ENCODE peak calls at places on chromosome 1, in six cellular contexts. One of them, this sample, is unnamed.

GRCh38 chr1:55071477-55071876 is 32.1 kb downstream of the PCSK9 start:
- DNase-seq in IMR-90: peak
- DNase-seq in trophoblast cell: peak
- DNase-seq in neuronal stem cell: peak
- DNase-seq in H9: peak
- DNase-seq in H1: no peak
- DNase-seq in this sample: peak

GRCh38 chr1:209648931-209649776 is 3.1 kb downstream of the LAMB3 start:
- DNase-seq in neuronal stem cell: no peak
- DNase-seq in H1: no peak
- DNase-seq in trophoblast cell: peak
- DNase-seq in H9: no peak
- DNase-seq in IMR-90: peak
- DNase-seq in this sample: peak

GRCh38 chr1:84847253-84848247 is 45.5 kb downstream of the LPAR3 start:
- DNase-seq in H9: no peak
- DNase-seq in H1: no peak
- DNase-seq in IMR-90: peak
- DNase-seq in trophoblast cell: peak
- DNase-seq in neuronal stem cell: no peak
- DNase-seq in this sample: peak

GRCh38 chr1:30232288-30232899 is 491.0 kb downstream of the MATN1 start:
- DNase-seq in IMR-90: no peak
- DNase-seq in H1: peak
- DNase-seq in trophoblast cell: peak
- DNase-seq in neuronal stem cell: no peak
- DNase-seq in H9: peak
- DNase-seq in this sample: no peak

GRCh38 chr1:84433253-84434080 is 35.2 kb downstream of the DNASE2B start:
- DNase-seq in H1: no peak
- DNase-seq in IMR-90: peak
- DNase-seq in H9: peak
- DNase-seq in trophoblast cell: peak
- DNase-seq in neuronal stem cell: peak
- DNase-seq in this sample: peak

GRCh38 chr1:2431095-2431494 is 18.7 kb upstream of the PEX10 start:
- DNase-seq in H1: no peak
- DNase-seq in neuronal stem cell: no peak
- DNase-seq in trophoblast cell: no peak
- DNase-seq in H9: no peak
- DNase-seq in IMR-90: no peak
- DNase-seq in this sample: no peak

GRCh38 chr1:77589231-77589630 is 93.2 kb downstream of the ZZZ3 start:
- DNase-seq in trophoblast cell: no peak
- DNase-seq in H1: no peak
- DNase-seq in neuronal stem cell: no peak
- DNase-seq in IMR-90: no peak
- DNase-seq in H9: no peak
- DNase-seq in this sample: no peak

GRCh38 chr1:245458761-245459174 is 304.0 kb downstream of the KIF26B start:
- DNase-seq in IMR-90: peak
- DNase-seq in trophoblast cell: peak
- DNase-seq in H9: no peak
- DNase-seq in neuronal stem cell: no peak
- DNase-seq in H1: no peak
- DNase-seq in this sample: peak

GRCh38 chr1:197106869-197107268 is 39.6 kb downstream of the ASPM start:
- DNase-seq in H1: no peak
- DNase-seq in IMR-90: no peak
- DNase-seq in H9: no peak
- DNase-seq in neuronal stem cell: no peak
- DNase-seq in trophoblast cell: peak
- DNase-seq in this sample: no peak

GRCh38 chr1:153178922-153179321 is 24.3 kb upstream of the LELP1 start:
- DNase-seq in H1: no peak
- DNase-seq in neuronal stem cell: no peak
- DNase-seq in trophoblast cell: no peak
- DNase-seq in IMR-90: no peak
- DNase-seq in H9: no peak
- DNase-seq in this sample: no peak

GRCh38 chr1:206949208-206949607 is 2.9 kb upstream of the PIGR start:
- DNase-seq in neuronal stem cell: no peak
- DNase-seq in IMR-90: no peak
- DNase-seq in H9: no peak
- DNase-seq in H1: no peak
- DNase-seq in trophoblast cell: no peak
- DNase-seq in this sample: no peak

GRCh38 chr1:225977937-225978748 is 21.0 kb downstream of the SDE2 start:
- DNase-seq in H9: no peak
- DNase-seq in IMR-90: no peak
- DNase-seq in neuronal stem cell: no peak
- DNase-seq in trophoblast cell: no peak
- DNase-seq in H1: no peak
- DNase-seq in this sample: no peak

GRCh38 chr1:7460807-7461206 is 310.3 kb upstream of the VAMP3 start:
- DNase-seq in IMR-90: no peak
- DNase-seq in neuronal stem cell: no peak
- DNase-seq in trophoblast cell: no peak
- DNase-seq in H1: no peak
- DNase-seq in H9: peak
- DNase-seq in this sample: no peak

GRCh38 chr1:52678961-52679897 is 18.9 kb downstream of the COA7 start:
- DNase-seq in neuronal stem cell: no peak
- DNase-seq in H9: no peak
- DNase-seq in trophoblast cell: no peak
- DNase-seq in IMR-90: no peak
- DNase-seq in H1: no peak
- DNase-seq in this sample: no peak

GRCh38 chr1:43296207-43296606 is 4.6 kb upstream of the TIE1 start:
- DNase-seq in H9: no peak
- DNase-seq in trophoblast cell: peak
- DNase-seq in neuronal stem cell: no peak
- DNase-seq in H1: no peak
- DNase-seq in IMR-90: no peak
- DNase-seq in this sample: no peak

GRCh38 chr1:162310337-162310736 is 66.3 kb downstream of the SPATA46 start:
- DNase-seq in trophoblast cell: peak
- DNase-seq in H9: no peak
- DNase-seq in neuronal stem cell: no peak
- DNase-seq in IMR-90: peak
- DNase-seq in H1: no peak
- DNase-seq in this sample: no peak

GRCh38 chr1:53165408-53165961 is 23.0 kb upstream of the SLC1A7 start:
- DNase-seq in H1: no peak
- DNase-seq in trophoblast cell: no peak
- DNase-seq in IMR-90: no peak
- DNase-seq in neuronal stem cell: no peak
- DNase-seq in H9: no peak
- DNase-seq in this sample: no peak

GRCh38 chr1:97164276-97164639 is 442.7 kb downstream of the PTBP2 start:
- DNase-seq in neuronal stem cell: no peak
- DNase-seq in IMR-90: no peak
- DNase-seq in trophoblast cell: no peak
- DNase-seq in H1: no peak
- DNase-seq in H9: no peak
- DNase-seq in this sample: no peak

GRCh38 chr1:21355956-21356355 is 65.7 kb upstream of the ECE1 start:
- DNase-seq in trophoblast cell: no peak
- DNase-seq in IMR-90: no peak
- DNase-seq in H9: no peak
- DNase-seq in H1: no peak
- DNase-seq in neuronal stem cell: no peak
- DNase-seq in this sample: no peak

GRCh38 chr1:171780583-171781166 is 785 bp upstream of the METTL13 start:
- DNase-seq in trophoblast cell: no peak
- DNase-seq in IMR-90: no peak
- DNase-seq in neuronal stem cell: no peak
- DNase-seq in H9: no peak
- DNase-seq in H1: no peak
- DNase-seq in this sample: no peak

GRCh38 chr1:23392125-23392855 is 22.7 kb upstream of the ZNF436 start:
- DNase-seq in neuronal stem cell: no peak
- DNase-seq in H1: no peak
- DNase-seq in trophoblast cell: no peak
- DNase-seq in H9: no peak
- DNase-seq in IMR-90: no peak
- DNase-seq in this sample: peak

GRCh38 chr1:225415307-225415706 is 12.5 kb downstream of the LBR start:
- DNase-seq in neuronal stem cell: no peak
- DNase-seq in IMR-90: no peak
- DNase-seq in H1: no peak
- DNase-seq in trophoblast cell: no peak
- DNase-seq in H9: no peak
- DNase-seq in this sample: no peak

GRCh38 chr1:224626042-224626441 is 9.9 kb downstream of the CNIH3 start:
- DNase-seq in H1: no peak
- DNase-seq in neuronal stem cell: no peak
- DNase-seq in trophoblast cell: no peak
- DNase-seq in IMR-90: peak
- DNase-seq in H9: no peak
- DNase-seq in this sample: peak

GRCh38 chr1:160220301-160220700 is 15.1 kb downstream of the PEA15 start:
- DNase-seq in IMR-90: no peak
- DNase-seq in neuronal stem cell: no peak
- DNase-seq in trophoblast cell: no peak
- DNase-seq in H9: no peak
- DNase-seq in H1: no peak
- DNase-seq in this sample: no peak

GRCh38 chr1:223628858-223629257 is 36.6 kb downstream of the CAPN8 start:
- DNase-seq in H1: no peak
- DNase-seq in neuronal stem cell: no peak
- DNase-seq in IMR-90: no peak
- DNase-seq in trophoblast cell: no peak
- DNase-seq in H9: no peak
- DNase-seq in this sample: no peak

GRCh38 chr1:46522184-46522968 is 29.1 kb downstream of the KNCN start:
- DNase-seq in IMR-90: peak
- DNase-seq in H1: peak
- DNase-seq in H9: no peak
- DNase-seq in neuronal stem cell: no peak
- DNase-seq in trophoblast cell: peak
- DNase-seq in this sample: no peak

GRCh38 chr1:99456536-99456935 is 189.4 kb upstream of the PALMD start:
- DNase-seq in H1: no peak
- DNase-seq in neuronal stem cell: no peak
- DNase-seq in trophoblast cell: no peak
- DNase-seq in IMR-90: peak
- DNase-seq in H9: no peak
- DNase-seq in this sample: no peak

GRCh38 chr1:61082336-61083013 is at the start of gene NFIA:
- DNase-seq in H9: peak
- DNase-seq in H1: peak
- DNase-seq in trophoblast cell: peak
- DNase-seq in IMR-90: peak
- DNase-seq in neuronal stem cell: no peak
- DNase-seq in this sample: peak
- H3K4me2 ChIP-seq in H9: peak
- H3K4me2 ChIP-seq in H1: peak
- H3K4me2 ChIP-seq in trophoblast cell: peak
- H3K4me2 ChIP-seq in IMR-90: peak
- H3K4me2 ChIP-seq in neuronal stem cell: peak
- H3K4me2 ChIP-seq in this sample: peak

DNA sequence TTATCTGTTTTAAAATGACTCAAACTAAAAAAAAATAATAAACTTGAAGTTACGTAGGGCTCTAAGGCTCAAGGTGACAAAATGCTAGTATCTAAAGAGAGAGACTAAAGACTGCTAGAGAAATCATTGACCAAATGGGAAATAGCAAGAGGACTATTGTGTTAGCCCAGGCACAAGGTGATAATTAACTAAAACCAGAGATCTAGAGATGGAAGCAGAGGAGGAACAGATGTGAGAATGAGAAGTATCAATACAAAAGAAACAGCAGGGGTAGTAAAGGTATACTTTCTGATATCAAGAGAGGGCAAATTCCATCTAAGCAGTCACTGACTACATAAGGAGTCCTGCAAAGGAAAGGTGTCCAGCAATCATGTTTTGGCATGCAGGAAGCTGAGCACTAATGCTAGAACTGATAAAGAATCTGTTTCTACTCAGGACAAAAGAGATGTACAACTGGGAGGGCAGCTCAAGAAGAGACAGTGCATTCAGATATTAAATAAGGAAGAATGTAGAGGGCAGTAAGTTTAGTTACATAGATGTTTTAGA is 100.2 kb upstream of the GNG4 start:
- DNase-seq in H9: no peak
- DNase-seq in IMR-90: no peak
- DNase-seq in H1: no peak
- DNase-seq in trophoblast cell: no peak
- DNase-seq in neuronal stem cell: no peak
- DNase-seq in this sample: no peak
- H3K14ac ChIP-seq in H9: no peak
- H3K14ac ChIP-seq in IMR-90: no peak
- H3K14ac ChIP-seq in H1: no peak
- H3K14ac ChIP-seq in trophoblast cell: no peak
- H3K14ac ChIP-seq in neuronal stem cell: no peak
- H3K14ac ChIP-seq in this sample: no peak

DNA sequence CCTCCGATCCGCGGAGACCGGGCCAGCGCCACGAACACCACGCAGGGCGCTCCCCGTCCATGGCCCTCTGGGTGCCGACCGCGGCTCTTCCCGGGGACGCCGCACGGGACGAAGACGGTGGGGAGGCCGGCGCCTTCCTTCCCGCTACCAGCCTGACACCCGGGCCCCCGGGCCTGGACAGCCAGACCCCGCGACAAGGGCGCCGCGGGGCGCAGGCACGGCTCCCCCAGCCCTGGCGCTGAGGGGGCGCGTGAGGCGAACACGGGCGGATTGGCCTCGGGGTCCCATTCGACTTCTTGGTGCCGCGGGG is 629 bp upstream of the NOC2L start:
- DNase-seq in trophoblast cell: peak
- DNase-seq in H1: no peak
- DNase-seq in H9: no peak
- DNase-seq in IMR-90: no peak
- DNase-seq in neuronal stem cell: no peak
- DNase-seq in this sample: no peak
- H3K4me2 ChIP-seq in trophoblast cell: no peak
- H3K4me2 ChIP-seq in H1: peak
- H3K4me2 ChIP-seq in H9: no peak
- H3K4me2 ChIP-seq in IMR-90: no peak
- H3K4me2 ChIP-seq in neuronal stem cell: no peak
- H3K4me2 ChIP-seq in this sample: no peak

GRCh38 chr1:116857092-116857491 is 52.6 kb upstream of the PTGFRN start:
- DNase-seq in H9: no peak
- DNase-seq in trophoblast cell: peak
- DNase-seq in neuronal stem cell: no peak
- DNase-seq in H1: no peak
- DNase-seq in IMR-90: no peak
- DNase-seq in this sample: no peak

GRCh38 chr1:116855788-116856187 is 53.9 kb upstream of the PTGFRN start:
- DNase-seq in H9: no peak
- DNase-seq in trophoblast cell: no peak
- DNase-seq in H1: no peak
- DNase-seq in IMR-90: peak
- DNase-seq in neuronal stem cell: no peak
- DNase-seq in this sample: no peak

GRCh38 chr1:116855220-116855619 is 54.5 kb upstream of the PTGFRN start:
- DNase-seq in H1: no peak
- DNase-seq in neuronal stem cell: no peak
- DNase-seq in H9: no peak
- DNase-seq in IMR-90: no peak
- DNase-seq in trophoblast cell: no peak
- DNase-seq in this sample: peak

GRCh38 chr1:116854294-116854693 is 55.4 kb upstream of the PTGFRN start:
- DNase-seq in neuronal stem cell: no peak
- DNase-seq in IMR-90: no peak
- DNase-seq in H1: no peak
- DNase-seq in H9: no peak
- DNase-seq in trophoblast cell: no peak
- DNase-seq in this sample: no peak

GRCh38 chr1:116856312-116856711 is 53.4 kb upstream of the PTGFRN start:
- DNase-seq in neuronal stem cell: no peak
- DNase-seq in IMR-90: no peak
- DNase-seq in H1: no peak
- DNase-seq in H9: no peak
- DNase-seq in trophoblast cell: no peak
- DNase-seq in this sample: no peak
- H3K14ac ChIP-seq in neuronal stem cell: no peak
- H3K14ac ChIP-seq in IMR-90: no peak
- H3K14ac ChIP-seq in H1: no peak
- H3K14ac ChIP-seq in H9: no peak
- H3K14ac ChIP-seq in trophoblast cell: peak
- H3K14ac ChIP-seq in this sample: no peak

This sample was measured in mesenchymal stem cell.